ENCODE peak calls at places on chromosomes 5 and 9, in five cellular contexts. D, N, L, U and K are unnamed samples.

GRCh38 chr5:172370648-172371248 is 83.6 kb downstream of the SH3PXD2B start:
- DNase-seq in N (no peak), U (no peak), D (no peak), L (no peak), K (peak; percentile 58)

GRCh38 chr9:127915801-127916664 is 808 bp downstream of the ST6GALNAC4 start:
- DNase-seq in D (no peak), L (no peak), N (no peak), U (no peak), K (peak; percentile 34)

GRCh38 chr5:84255318-84255717 is 129.4 kb downstream of the EDIL3 start:
- DNase-seq in L (peak; percentile 11), D (peak; percentile 12), N (no peak), U (no peak), K (peak; percentile 74)

GRCh38 chr5:154243736-154244135 is 53.2 kb downstream of the GALNT10 start:
- DNase-seq in N (no peak), L (no peak), D (no peak), U (no peak), K (peak; percentile 13)

GRCh38 chr9:37141015-37141414 is 20.6 kb downstream of the ZCCHC7 start:
- DNase-seq in L (no peak), N (no peak), U (no peak), D (no peak), K (no peak)

GRCh38 chr9:97874617-97875016 is 21.6 kb downstream of the FOXE1 start:
- DNase-seq in U (no peak), N (no peak), L (no peak), D (no peak), K (no peak)

GRCh38 chr5:31021181-31021624 is 172.3 kb upstream of the CDH6 start:
- DNase-seq in D (no peak), L (no peak), U (no peak), N (no peak), K (peak; percentile 60)

GRCh38 chr5:84327591-84327990 is 57.1 kb downstream of the EDIL3 start:
- DNase-seq in D (no peak), N (no peak), U (no peak), L (no peak), K (peak; percentile 2)

GRCh38 chr9:110257097-110257955 is 1.0 kb upstream of the TXN start:
- DNase-seq in L (no peak), N (peak; percentile 61), D (peak; percentile 36), U (no peak), K (peak; percentile 56)

GRCh38 chr9:21520501-21521228 is 38.6 kb upstream of the IFNE start:
- DNase-seq in N (no peak), D (no peak), U (no peak), L (no peak), K (no peak)

GRCh38 chr5:86968311-86968753 is 299.4 kb upstream of the RASA1 start:
- DNase-seq in D (no peak), N (peak; percentile 68), L (no peak), U (no peak), K (peak; percentile 71)

GRCh38 chr5:53453898-53454837 is 26.3 kb upstream of the FST start:
- DNase-seq in N (no peak), D (no peak), L (no peak), U (no peak), K (no peak)

GRCh38 chr5:80139573-80139972 is 104.4 kb downstream of the THBS4 start:
- DNase-seq in L (no peak), N (no peak), D (no peak), U (no peak), K (no peak)

GRCh38 chr5:60517094-60517694 is 182.8 kb downstream of the DEPDC1B start:
- DNase-seq in L (no peak), D (no peak), U (no peak), N (peak; percentile 52), K (no peak)